ENCODE peak calls at places on chromosomes 11 and 22, in four cellular contexts. One of them, this sample, is unnamed.

GRCh38 chr22:21451545-21452520 is 15.4 kb upstream of the TMEM191C start:
- DNase-seq in kidney tubule cell: no peak
- DNase-seq in fibroblast of pulmonary artery: no peak
- DNase-seq in iPS-NIHi11: no peak
- DNase-seq in this sample: no peak

GRCh38 chr11:113242767-113243397 is 71.5 kb upstream of the TTC12 start:
- DNase-seq in kidney tubule cell: no peak
- DNase-seq in fibroblast of pulmonary artery: peak
- DNase-seq in iPS-NIHi11: peak
- DNase-seq in this sample: no peak

GRCh38 chr11:26665946-26666345 is 55.9 kb downstream of the SLC5A12 start:
- DNase-seq in kidney tubule cell: peak
- DNase-seq in fibroblast of pulmonary artery: no peak
- DNase-seq in iPS-NIHi11: no peak
- DNase-seq in this sample: no peak

GRCh38 chr11:285021-285893 is 3.7 kb upstream of the PGGHG start:
- DNase-seq in kidney tubule cell: no peak
- DNase-seq in fibroblast of pulmonary artery: no peak
- DNase-seq in iPS-NIHi11: no peak
- DNase-seq in this sample: no peak

GRCh38 chr22:44359496-44360110 is 46.9 kb upstream of the SHISAL1 start:
- DNase-seq in kidney tubule cell: no peak
- DNase-seq in fibroblast of pulmonary artery: no peak
- DNase-seq in iPS-NIHi11: no peak
- DNase-seq in this sample: no peak

GRCh38 chr11:7973011-7973410 is 7.8 kb upstream of the NLRP10 start:
- DNase-seq in kidney tubule cell: no peak
- DNase-seq in fibroblast of pulmonary artery: no peak
- DNase-seq in iPS-NIHi11: no peak
- DNase-seq in this sample: no peak

GRCh38 chr22:46612904-46613605 is 7.1 kb upstream of the GRAMD4 start:
- DNase-seq in kidney tubule cell: no peak
- DNase-seq in fibroblast of pulmonary artery: no peak
- DNase-seq in iPS-NIHi11: no peak
- DNase-seq in this sample: no peak

GRCh38 chr11:73651252-73651651 is 4.9 kb downstream of the PLEKHB1 start:
- DNase-seq in kidney tubule cell: no peak
- DNase-seq in fibroblast of pulmonary artery: no peak
- DNase-seq in iPS-NIHi11: no peak
- DNase-seq in this sample: no peak

GRCh38 chr11:789951-790350 is at the start of gene CEND1:
- DNase-seq in kidney tubule cell: peak
- DNase-seq in fibroblast of pulmonary artery: peak
- DNase-seq in iPS-NIHi11: peak
- DNase-seq in this sample: no peak

GRCh38 chr22:45867118-45867905 is 109.7 kb downstream of the WNT7B start:
- DNase-seq in kidney tubule cell: peak
- DNase-seq in fibroblast of pulmonary artery: peak
- DNase-seq in iPS-NIHi11: peak
- DNase-seq in this sample: no peak

This sample was measured in RCC 7860.